ENCODE peak calls at places on chromosomes 3 and 15, in four cellular contexts. X is transverse colon, Y is spleen, T is endothelial cell of umbilical vein. Q is an unnamed sample.

GRCh38 chr3:166005126-166005525 is 167.9 kb upstream of the BCHE start:
- DNase-seq in X (no peak), T (no peak), Y (no peak), Q (no peak)

GRCh38 chr3:39911465-39912309 is 102.3 kb downstream of the MYRIP start:
- DNase-seq in Y (no peak), T (peak; percentile 97), X (no peak), Q (no peak)

GRCh38 chr3:116337229-116337628 is 108.1 kb downstream of the LSAMP start:
- DNase-seq in Y (no peak), T (no peak), X (no peak), Q (no peak)

GRCh38 chr15:80861776-80862175 is 82.6 kb downstream of the CEMIP start:
- DNase-seq in T (no peak), X (no peak), Y (no peak), Q (no peak)

GRCh38 chr3:177981576-177981975 is 554.7 kb upstream of the KCNMB2 start:
- DNase-seq in T (no peak), X (no peak), Y (no peak), Q (no peak)

GRCh38 chr3:39127296-39127906 is 19.9 kb downstream of the TTC21A start:
- DNase-seq in X (no peak), Y (peak; percentile 71), T (no peak), Q (no peak)

GRCh38 chr15:47507221-47507985 is 209.9 kb upstream of the SEMA6D start:
- DNase-seq in X (no peak), T (no peak), Y (no peak), Q (no peak)

GRCh38 chr3:132785292-132785691 is 63.1 kb upstream of the NPHP3 start:
- DNase-seq in T (peak; percentile 57), X (no peak), Y (no peak), Q (no peak)

GRCh38 chr3:183515968-183516851 is 39.3 kb downstream of the KLHL6 start:
- DNase-seq in X (peak; percentile 59), T (no peak), Y (no peak), Q (no peak)

DNA sequence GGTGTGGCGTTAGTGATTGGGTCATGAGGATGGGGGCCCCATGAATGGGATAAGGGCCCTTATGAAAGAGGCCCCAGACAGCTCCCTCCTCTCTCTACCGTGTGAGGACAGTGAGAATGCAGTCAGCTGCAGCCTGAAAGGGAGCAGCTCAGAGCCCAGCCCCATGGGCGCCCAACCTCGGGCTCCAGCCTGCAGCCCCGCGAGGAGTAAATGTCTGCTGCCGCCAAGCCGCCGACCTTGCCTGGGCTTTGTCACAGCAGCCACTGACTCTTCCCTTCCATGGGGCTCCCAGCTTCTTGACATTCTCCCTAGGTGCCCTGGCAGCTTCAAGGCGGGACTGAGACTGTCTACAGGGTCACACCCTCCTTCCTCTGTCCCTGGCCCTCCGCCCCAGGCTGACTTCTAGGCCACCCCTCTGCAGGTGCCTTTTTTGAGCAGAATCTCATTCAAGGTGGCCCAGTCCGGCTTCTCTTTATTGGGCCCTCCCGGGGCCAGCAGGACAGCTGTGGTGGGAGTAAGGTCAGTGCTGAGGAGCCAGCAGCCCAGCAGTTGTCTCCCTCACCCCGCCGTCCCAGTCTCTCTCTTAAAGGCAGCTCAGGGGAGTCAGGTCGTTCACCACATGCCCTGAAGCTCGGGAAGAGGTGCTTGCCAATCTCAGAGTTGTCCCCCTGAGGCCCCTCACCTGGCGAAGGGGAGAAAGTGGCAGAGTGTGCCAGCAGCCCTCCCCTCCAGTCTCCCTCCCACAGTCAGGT is 18.7 kb upstream of the PRR20G start:
- DNase-seq in X (no peak), Y (no peak), T (no peak), Q (no peak)
- TF ChIP-seq POLR2AphosphoS5 in X (no peak), Y (no peak), T (no peak), Q (no peak)

GRCh38 chr15:89576417-89576773 is 1.1 kb downstream of the TICRR start:
- DNase-seq in Y (no peak), T (no peak), X (no peak), Q (no peak)
- H3K4me3 ChIP-seq in Y (peak overlapping the region; percentile 96), T (peak overlapping the region; percentile 65), X (peak overlapping the region; percentile 74), Q (peak overlapping the region; percentile 85)

DNA sequence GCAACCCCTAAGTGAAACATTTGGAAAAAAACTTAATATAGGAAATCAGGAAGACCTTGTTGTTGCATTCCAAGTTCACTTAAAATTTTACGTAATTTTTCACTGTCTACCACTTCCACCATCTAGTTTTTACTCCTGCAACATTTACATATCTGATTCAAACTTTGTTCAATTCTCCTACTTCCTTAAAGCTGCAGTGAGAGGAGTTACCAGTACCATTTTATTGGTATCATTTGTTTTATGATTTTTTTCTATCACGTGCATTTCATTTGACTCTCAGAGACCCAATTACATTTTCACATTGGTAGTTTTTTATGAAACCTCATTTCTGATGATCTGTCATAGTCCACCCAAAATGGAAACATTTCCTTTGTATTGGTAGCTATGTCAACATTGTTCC is 284.9 kb upstream of the MDFIC2 start:
- DNase-seq in Y (no peak), X (no peak), T (no peak), Q (no peak)
- TF ChIP-seq POLR2AphosphoS5 in Y (no peak), X (no peak), T (no peak), Q (no peak)

GRCh38 chr3:196636369-196637349 is 2.8 kb upstream of the NRROS start:
- DNase-seq in T (no peak), Y (peak; percentile 74), X (no peak), Q (no peak)
- H3K4me3 ChIP-seq in T (no peak overlapping the region), Y (no peak overlapping the region), X (no peak overlapping the region), Q (no peak overlapping the region)

GRCh38 chr3:50321844-50322385 is 630 bp downstream of the HYAL2 start:
- DNase-seq in X (no peak), T (no peak), Y (peak; percentile 92), Q (no peak)

GRCh38 chr3:50319872-50320625 is 2.5 kb downstream of the HYAL2 start:
- DNase-seq in Y (peak; percentile 85), T (peak; percentile 46), X (no peak), Q (no peak)

GRCh38 chr3:50322386-50323091 is at the start of gene HYAL2:
- DNase-seq in X (no peak), Y (peak; percentile 89), T (peak; percentile 74), Q (no peak)

GRCh38 chr3:50320853-50321145 is 1.7 kb downstream of the HYAL2 start:
- DNase-seq in Y (no peak), T (no peak), X (no peak), Q (no peak)

GRCh38 chr3:50321146-50321843 is 1.2 kb downstream of the HYAL2 start:
- DNase-seq in T (peak; percentile 91), Y (peak; percentile 96), X (peak; percentile 91), Q (no peak)
- TF ChIP-seq POLR2AphosphoS5 in T (peak; percentile 81), Y (peak; percentile 54), X (peak; percentile 61), Q (peak; percentile 56)

DNA sequence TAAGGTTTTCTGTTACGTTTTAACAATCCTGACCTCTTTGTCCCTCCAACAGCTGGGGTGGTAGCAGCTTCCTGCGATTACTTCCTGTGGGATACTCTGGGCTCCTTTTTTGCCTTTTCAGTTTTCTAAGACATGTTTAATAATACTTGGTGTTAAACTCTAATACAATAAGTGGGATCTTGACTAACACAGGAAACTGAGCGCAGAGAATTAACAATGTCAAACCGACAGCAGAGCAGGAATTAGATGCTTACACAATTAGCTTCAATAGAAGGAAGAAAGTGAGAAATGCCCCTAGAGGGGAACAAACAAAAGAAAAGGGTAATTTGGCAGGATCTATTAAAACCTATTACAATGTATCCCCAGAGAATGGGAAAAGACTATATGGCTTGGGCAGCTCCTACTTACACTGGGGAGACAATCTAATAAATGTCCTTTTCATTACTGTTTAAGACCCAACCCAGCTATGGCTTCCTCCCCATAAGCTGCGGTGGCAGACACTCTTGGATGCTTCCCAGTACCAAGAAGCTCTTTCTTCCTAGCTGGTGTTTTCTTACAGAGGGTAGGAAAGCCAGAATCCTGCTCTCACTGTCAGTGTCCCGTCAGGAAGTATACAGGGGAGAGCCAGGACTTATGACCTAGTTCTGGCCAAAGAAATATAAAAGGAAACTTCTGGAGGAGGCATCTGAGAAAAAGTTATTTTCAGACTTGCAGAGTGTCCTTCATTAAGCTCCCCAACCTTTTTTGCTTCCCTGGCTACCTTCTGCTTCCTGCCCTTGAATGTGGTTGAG is 194.2 kb upstream of the KBTBD8 start:
- DNase-seq in Y (no peak), T (peak; percentile 53), X (no peak), Q (no peak)
- H3K4me3 ChIP-seq in Y (no peak overlapping the region), T (no peak overlapping the region), X (no peak overlapping the region), Q (no peak overlapping the region)

GRCh38 chr3:100072328-100073048 is 41.8 kb downstream of the FILIP1L start:
- DNase-seq in T (no peak), X (no peak), Y (no peak), Q (no peak)
- TF ChIP-seq POLR2AphosphoS5 in T (no peak), X (no peak), Y (no peak), Q (no peak)

DNA sequence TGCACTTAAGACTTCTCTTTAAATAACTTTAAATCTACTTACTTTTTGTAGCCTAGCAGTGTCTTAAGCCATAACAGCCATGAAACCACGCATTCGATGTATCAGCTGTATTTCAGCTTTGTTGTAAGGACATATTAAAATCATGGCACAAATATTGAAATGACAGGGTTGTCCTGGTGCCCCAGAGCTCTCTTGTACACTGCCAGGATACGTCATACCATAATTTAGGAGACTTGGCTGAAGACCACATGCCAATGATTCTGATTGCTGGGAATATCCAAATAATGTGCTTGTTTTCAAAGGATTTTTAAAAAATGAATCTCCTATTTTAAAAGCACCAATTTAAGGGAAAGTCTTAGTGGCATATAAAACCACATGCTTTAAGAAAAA is 265.4 kb downstream of the SLCO3A1 start:
- DNase-seq in Y (no peak), X (no peak), T (no peak), Q (no peak)
- H3K4me3 ChIP-seq in Y (no peak overlapping the region), X (no peak overlapping the region), T (no peak overlapping the region), Q (no peak overlapping the region)

GRCh38 chr3:44321335-44321734 is 17.2 kb upstream of the TCAIM start:
- DNase-seq in X (no peak), T (no peak), Y (no peak), Q (no peak)
- TF ChIP-seq POLR2AphosphoS5 in X (no peak), T (no peak), Y (no peak), Q (no peak)

GRCh38 chr3:123412811-123413588 is 35.9 kb downstream of the ADCY5 start:
- DNase-seq in Y (peak; percentile 66), X (no peak), T (no peak), Q (no peak)
- H3K4me3 ChIP-seq in Y (no peak overlapping the region), X (no peak overlapping the region), T (no peak overlapping the region), Q (no peak overlapping the region)

Q was measured in vagina.